ENCODE peak calls at places on chromosome 4, in ten cellular contexts. One of them, this sample, is unnamed.
A peak's percentile ranks its signal among the peaks of the same experiment; 100 is the strongest.

GRCh38 chr4:139763668-139764067 is 98.0 kb downstream of the MGST2 start:
- DNase-seq in ovary: no peak
- DNase-seq in IMR-90: no peak
- DNase-seq in Peyer's patch: no peak
- DNase-seq in stomach: no peak
- DNase-seq in suprapubic skin: peak; percentile 16
- DNase-seq in HCT116: no peak
- DNase-seq in tibial nerve: no peak
- DNase-seq in body of pancreas: no peak
- DNase-seq in H1: no peak
- DNase-seq in this sample: no peak

GRCh38 chr4:161829631-161830030 is 334.2 kb downstream of the FSTL5 start:
- DNase-seq in stomach: no peak
- DNase-seq in body of pancreas: no peak
- DNase-seq in HCT116: no peak
- DNase-seq in suprapubic skin: no peak
- DNase-seq in tibial nerve: no peak
- DNase-seq in ovary: no peak
- DNase-seq in H1: no peak
- DNase-seq in Peyer's patch: no peak
- DNase-seq in IMR-90: no peak
- DNase-seq in this sample: no peak

GRCh38 chr4:119209077-119209476 is 3.4 kb upstream of the USP53 start:
- DNase-seq in suprapubic skin: no peak
- DNase-seq in HCT116: peak; percentile 95
- DNase-seq in stomach: no peak
- DNase-seq in IMR-90: peak; percentile 96
- DNase-seq in H1: no peak
- DNase-seq in ovary: no peak
- DNase-seq in body of pancreas: no peak
- DNase-seq in tibial nerve: no peak
- DNase-seq in Peyer's patch: no peak
- DNase-seq in this sample: no peak

GRCh38 chr4:67575232-67575888 is 16.8 kb downstream of the STAP1 start:
- DNase-seq in tibial nerve: no peak
- DNase-seq in stomach: no peak
- DNase-seq in Peyer's patch: no peak
- DNase-seq in suprapubic skin: no peak
- DNase-seq in ovary: no peak
- DNase-seq in body of pancreas: peak; percentile 41
- DNase-seq in H1: no peak
- DNase-seq in HCT116: no peak
- DNase-seq in IMR-90: no peak
- DNase-seq in this sample: no peak

GRCh38 chr4:147707892-147708672 is 23.8 kb upstream of the ARHGAP10 start:
- DNase-seq in stomach: peak; percentile 68
- DNase-seq in Peyer's patch: peak; percentile 84
- DNase-seq in body of pancreas: peak; percentile 76
- DNase-seq in suprapubic skin: no peak
- DNase-seq in tibial nerve: peak; percentile 44
- DNase-seq in IMR-90: peak; percentile 34
- DNase-seq in HCT116: peak; percentile 66
- DNase-seq in H1: peak; percentile 53
- DNase-seq in ovary: peak; percentile 55
- DNase-seq in this sample: peak; percentile 82

GRCh38 chr4:31045724-31046318 is 325.7 kb downstream of the PCDH7 start:
- DNase-seq in Peyer's patch: peak; percentile 46
- DNase-seq in HCT116: no peak
- DNase-seq in ovary: no peak
- DNase-seq in tibial nerve: no peak
- DNase-seq in stomach: peak; percentile 56
- DNase-seq in IMR-90: peak; percentile 24
- DNase-seq in H1: no peak
- DNase-seq in body of pancreas: peak; percentile 43
- DNase-seq in suprapubic skin: no peak
- DNase-seq in this sample: no peak

GRCh38 chr4:156939801-156940200 is 31.8 kb downstream of the PDGFC start:
- DNase-seq in body of pancreas: no peak
- DNase-seq in tibial nerve: no peak
- DNase-seq in HCT116: no peak
- DNase-seq in Peyer's patch: no peak
- DNase-seq in H1: no peak
- DNase-seq in IMR-90: no peak
- DNase-seq in stomach: no peak
- DNase-seq in ovary: no peak
- DNase-seq in suprapubic skin: no peak
- DNase-seq in this sample: no peak

GRCh38 chr4:38071801-38072567 is 111.8 kb downstream of the PTTG2 start:
- DNase-seq in tibial nerve: no peak
- DNase-seq in body of pancreas: no peak
- DNase-seq in suprapubic skin: no peak
- DNase-seq in IMR-90: peak; percentile 44
- DNase-seq in H1: no peak
- DNase-seq in HCT116: no peak
- DNase-seq in Peyer's patch: no peak
- DNase-seq in ovary: no peak
- DNase-seq in stomach: no peak
- DNase-seq in this sample: no peak

GRCh38 chr4:48720459-48720858 is 59.6 kb downstream of the FRYL start:
- DNase-seq in Peyer's patch: no peak
- DNase-seq in ovary: no peak
- DNase-seq in H1: no peak
- DNase-seq in suprapubic skin: no peak
- DNase-seq in tibial nerve: no peak
- DNase-seq in IMR-90: no peak
- DNase-seq in body of pancreas: no peak
- DNase-seq in HCT116: no peak
- DNase-seq in stomach: no peak
- DNase-seq in this sample: no peak

GRCh38 chr4:1460967-1461868 is 55.0 kb upstream of the NKX1-1 start:
- DNase-seq in tibial nerve: no peak
- DNase-seq in body of pancreas: no peak
- DNase-seq in IMR-90: no peak
- DNase-seq in H1: peak; percentile 48
- DNase-seq in ovary: no peak
- DNase-seq in stomach: peak; percentile 15
- DNase-seq in Peyer's patch: no peak
- DNase-seq in suprapubic skin: peak; percentile 28
- DNase-seq in HCT116: no peak
- DNase-seq in this sample: no peak

GRCh38 chr4:1459081-1459480 is 52.8 kb upstream of the NKX1-1 start:
- DNase-seq in H1: peak; percentile 52
- DNase-seq in HCT116: no peak
- DNase-seq in stomach: peak; percentile 1
- DNase-seq in body of pancreas: no peak
- DNase-seq in tibial nerve: no peak
- DNase-seq in ovary: no peak
- DNase-seq in Peyer's patch: no peak
- DNase-seq in IMR-90: no peak
- DNase-seq in suprapubic skin: peak; percentile 62
- DNase-seq in this sample: no peak

GRCh38 chr4:1462009-1462767 is 55.9 kb upstream of the NKX1-1 start:
- DNase-seq in Peyer's patch: no peak
- DNase-seq in suprapubic skin: no peak
- DNase-seq in tibial nerve: no peak
- DNase-seq in ovary: no peak
- DNase-seq in body of pancreas: no peak
- DNase-seq in stomach: no peak
- DNase-seq in H1: no peak
- DNase-seq in HCT116: no peak
- DNase-seq in IMR-90: no peak
- DNase-seq in this sample: no peak

GRCh38 chr4:1458581-1458980 is 52.3 kb upstream of the NKX1-1 start:
- DNase-seq in H1: peak; percentile 38
- DNase-seq in body of pancreas: no peak
- DNase-seq in stomach: no peak
- DNase-seq in IMR-90: no peak
- DNase-seq in suprapubic skin: peak; percentile 21
- DNase-seq in ovary: no peak
- DNase-seq in tibial nerve: no peak
- DNase-seq in Peyer's patch: no peak
- DNase-seq in HCT116: no peak
- DNase-seq in this sample: no peak

GRCh38 chr4:1459664-1460511 is 53.6 kb upstream of the NKX1-1 start:
- DNase-seq in H1: peak; percentile 53
- DNase-seq in Peyer's patch: no peak
- DNase-seq in stomach: peak; percentile 20
- DNase-seq in IMR-90: no peak
- DNase-seq in ovary: no peak
- DNase-seq in body of pancreas: no peak
- DNase-seq in tibial nerve: no peak
- DNase-seq in HCT116: no peak
- DNase-seq in suprapubic skin: no peak
- DNase-seq in this sample: no peak
- H3K27me3 ChIP-seq in H1: peaks cover 7% of the 10 kb centered on the region
- H3K27me3 ChIP-seq in Peyer's patch: no peaks in the 10 kb centered on the region
- H3K27me3 ChIP-seq in stomach: peaks cover 69% of the 10 kb centered on the region
- H3K27me3 ChIP-seq in IMR-90: peaks cover 67% of the 10 kb centered on the region
- H3K27me3 ChIP-seq in ovary: no peaks in the 10 kb centered on the region
- H3K27me3 ChIP-seq in body of pancreas: no peaks in the 10 kb centered on the region
- H3K27me3 ChIP-seq in tibial nerve: peaks cover 61% of the 10 kb centered on the region
- H3K27me3 ChIP-seq in HCT116: peaks cover 31% of the 10 kb centered on the region
- H3K27me3 ChIP-seq in suprapubic skin: peaks cover 84% of the 10 kb centered on the region
- H3K27me3 ChIP-seq in this sample: no peaks in the 10 kb centered on the region

GRCh38 chr4:1055721-1056590 is 44.5 kb downstream of the FGFRL1 start:
- DNase-seq in H1: no peak
- DNase-seq in stomach: peak; percentile 54
- DNase-seq in IMR-90: peak; percentile 48
- DNase-seq in ovary: peak; percentile 39
- DNase-seq in Peyer's patch: peak; percentile 95
- DNase-seq in HCT116: no peak
- DNase-seq in suprapubic skin: peak; percentile 80
- DNase-seq in body of pancreas: peak; percentile 23
- DNase-seq in tibial nerve: no peak
- DNase-seq in this sample: peak; percentile 63
- TF ChIP-seq POLR2A in H1: no peak
- TF ChIP-seq POLR2A in stomach: no peak
- TF ChIP-seq POLR2A in IMR-90: no peak
- TF ChIP-seq POLR2A in ovary: no peak
- TF ChIP-seq POLR2A in Peyer's patch: peak; percentile 23
- TF ChIP-seq POLR2A in HCT116: no peak
- TF ChIP-seq POLR2A in suprapubic skin: no peak
- TF ChIP-seq POLR2A in body of pancreas: no peak
- TF ChIP-seq POLR2A in tibial nerve: no peak
- TF ChIP-seq POLR2A in this sample: no peak

DNA sequence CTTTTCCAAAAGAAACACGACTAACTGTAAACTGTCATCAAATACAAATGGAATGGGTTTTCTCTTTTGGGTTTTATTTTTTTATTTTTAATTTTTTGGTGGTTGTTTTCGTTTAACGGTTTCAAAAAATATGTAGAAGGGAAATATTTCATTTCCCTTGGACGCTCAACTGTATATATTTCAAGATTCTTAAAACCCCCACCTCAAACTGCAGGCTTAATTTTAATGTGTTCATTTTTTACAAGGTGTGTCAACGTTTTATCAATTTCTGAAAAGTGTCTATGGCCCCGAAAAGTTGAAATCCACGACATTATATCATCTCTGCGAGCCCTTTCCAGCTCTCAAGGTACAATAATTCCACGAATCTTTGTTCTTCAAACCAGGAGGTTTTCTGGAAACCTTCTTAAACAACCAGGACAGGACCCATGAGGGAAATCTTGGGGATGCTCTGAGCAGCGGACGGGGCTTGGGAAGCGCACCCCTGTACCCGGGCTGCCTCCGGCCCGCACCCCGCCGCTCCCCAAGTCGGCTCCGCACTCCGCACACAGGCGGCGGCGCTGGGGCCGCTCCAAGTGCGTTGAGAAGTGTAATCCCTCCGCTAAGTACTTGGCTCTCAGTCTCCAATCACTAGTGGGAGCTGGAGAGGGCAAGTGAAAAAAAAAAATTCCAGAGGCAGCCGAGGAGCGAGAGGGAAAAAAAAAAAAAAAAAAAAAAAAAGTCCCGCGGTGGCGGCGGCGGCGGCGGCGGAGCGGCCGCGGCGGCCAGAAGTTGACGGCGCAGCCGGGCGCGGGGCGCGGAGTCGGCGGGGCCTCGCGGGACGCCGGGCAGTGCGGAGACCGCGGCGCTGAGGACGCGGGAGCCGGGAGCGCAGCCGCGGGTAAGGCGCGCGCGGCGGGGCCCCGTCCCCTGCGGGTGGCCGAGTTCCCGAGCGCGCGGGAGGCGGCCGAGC is at the start of gene BMPR1B:
- DNase-seq in IMR-90: peak; percentile 67
- DNase-seq in body of pancreas: peak; percentile 34
- DNase-seq in HCT116: no peak
- DNase-seq in tibial nerve: no peak
- DNase-seq in H1: peak; percentile 54
- DNase-seq in Peyer's patch: no peak
- DNase-seq in ovary: peak; percentile 70
- DNase-seq in suprapubic skin: no peak
- DNase-seq in stomach: no peak
- DNase-seq in this sample: peak; percentile 46
- TF ChIP-seq CTCF in IMR-90: peak; percentile 21
- TF ChIP-seq CTCF in body of pancreas: no peak
- TF ChIP-seq CTCF in HCT116: no peak
- TF ChIP-seq CTCF in tibial nerve: no peak
- TF ChIP-seq CTCF in H1: no peak
- TF ChIP-seq CTCF in Peyer's patch: no peak
- TF ChIP-seq CTCF in ovary: no peak
- TF ChIP-seq CTCF in suprapubic skin: no peak
- TF ChIP-seq CTCF in stomach: no peak
- TF ChIP-seq CTCF in this sample: no peak

GRCh38 chr4:13540446-13541175 is 3.7 kb downstream of the NKX3-2 start:
- DNase-seq in H1: peak; percentile 48
- DNase-seq in IMR-90: no peak
- DNase-seq in suprapubic skin: no peak
- DNase-seq in body of pancreas: no peak
- DNase-seq in Peyer's patch: no peak
- DNase-seq in tibial nerve: no peak
- DNase-seq in stomach: no peak
- DNase-seq in HCT116: no peak
- DNase-seq in ovary: no peak
- DNase-seq in this sample: no peak

GRCh38 chr4:13539721-13540445 is 4.4 kb downstream of the NKX3-2 start:
- DNase-seq in H1: peak; percentile 64
- DNase-seq in IMR-90: no peak
- DNase-seq in Peyer's patch: no peak
- DNase-seq in suprapubic skin: no peak
- DNase-seq in tibial nerve: no peak
- DNase-seq in stomach: no peak
- DNase-seq in HCT116: no peak
- DNase-seq in body of pancreas: no peak
- DNase-seq in ovary: no peak
- DNase-seq in this sample: no peak

GRCh38 chr4:13541720-13542576 is 2.4 kb downstream of the NKX3-2 start:
- DNase-seq in ovary: no peak
- DNase-seq in suprapubic skin: no peak
- DNase-seq in stomach: no peak
- DNase-seq in HCT116: no peak
- DNase-seq in IMR-90: no peak
- DNase-seq in body of pancreas: peak; percentile 74
- DNase-seq in Peyer's patch: no peak
- DNase-seq in H1: peak; percentile 83
- DNase-seq in tibial nerve: no peak
- DNase-seq in this sample: peak; percentile 51

GRCh38 chr4:13542577-13543042 is 1.7 kb downstream of the NKX3-2 start:
- DNase-seq in HCT116: no peak
- DNase-seq in Peyer's patch: no peak
- DNase-seq in H1: peak; percentile 60
- DNase-seq in body of pancreas: no peak
- DNase-seq in tibial nerve: no peak
- DNase-seq in stomach: no peak
- DNase-seq in suprapubic skin: no peak
- DNase-seq in ovary: no peak
- DNase-seq in IMR-90: no peak
- DNase-seq in this sample: no peak

GRCh38 chr4:13541176-13541604 is 3.1 kb downstream of the NKX3-2 start:
- DNase-seq in suprapubic skin: no peak
- DNase-seq in ovary: no peak
- DNase-seq in IMR-90: no peak
- DNase-seq in stomach: no peak
- DNase-seq in body of pancreas: no peak
- DNase-seq in HCT116: no peak
- DNase-seq in Peyer's patch: no peak
- DNase-seq in H1: peak; percentile 57
- DNase-seq in tibial nerve: no peak
- DNase-seq in this sample: no peak
- H3K27me3 ChIP-seq in suprapubic skin: peaks cover 100% of the 10 kb centered on the region
- H3K27me3 ChIP-seq in ovary: peaks cover 22% of the 10 kb centered on the region
- H3K27me3 ChIP-seq in IMR-90: peaks cover 84% of the 10 kb centered on the region
- H3K27me3 ChIP-seq in stomach: peaks cover 100% of the 10 kb centered on the region
- H3K27me3 ChIP-seq in body of pancreas: peaks cover 71% of the 10 kb centered on the region
- H3K27me3 ChIP-seq in HCT116: no peaks in the 10 kb centered on the region
- H3K27me3 ChIP-seq in Peyer's patch: peaks cover 1% of the 10 kb centered on the region
- H3K27me3 ChIP-seq in H1: peaks cover 100% of the 10 kb centered on the region
- H3K27me3 ChIP-seq in tibial nerve: peaks cover 98% of the 10 kb centered on the region
- H3K27me3 ChIP-seq in this sample: peaks cover 3% of the 10 kb centered on the region